ENCODE peak calls at places on chromosomes 1 and 21, in six cellular contexts. V is endodermal cell, J is GM13976, T is lung, N is activated B cell treated with CpG ODN at 0.5 μM for 24 hours, U is GM20000. B is an unnamed sample.
A peak's percentile ranks its signal among the peaks of the same experiment; 100 is the strongest.

GRCh38 chr21:45981641-45982255 is at the start of gene COL6A1:
- DNase-seq in J (peak; percentile 81), U (peak; percentile 80), N (peak; percentile 19), V (peak; percentile 67), T (no peak), B (no peak)

GRCh38 chr1:26291433-26291832 is 11.5 kb downstream of the SH3BGRL3 start:
- DNase-seq in N (no peak), T (no peak), V (no peak), U (no peak), J (peak; percentile 12), B (no peak)

GRCh38 chr1:230808268-230808872 is 60.0 kb downstream of the C1orf198 start:
- DNase-seq in N (no peak), T (peak; percentile 13), U (no peak), J (no peak), V (peak; percentile 11), B (no peak)

GRCh38 chr1:165949335-165950130 is 122.1 kb downstream of the UCK2 start:
- DNase-seq in U (no peak), T (no peak), V (peak; percentile 89), N (no peak), J (no peak), B (no peak)

GRCh38 chr21:30638686-30639085 is 3.7 kb downstream of the KRTAP20-2 start:
- DNase-seq in J (no peak), T (no peak), U (no peak), V (no peak), N (no peak), B (no peak)

GRCh38 chr1:155934097-155934932 is at the start of gene KHDC4:
- DNase-seq in J (peak; percentile 95), U (peak; percentile 91), V (peak; percentile 98), N (peak; percentile 85), T (peak; percentile 96), B (peak; percentile 73)

GRCh38 chr1:241990040-241990439 is 8.9 kb downstream of the MAP1LC3C start:
- DNase-seq in J (no peak), V (peak; percentile 80), T (peak; percentile 71), N (no peak), U (no peak), B (peak; percentile 27)

GRCh38 chr21:45282283-45283018 is 5.2 kb downstream of the POFUT2 start:
- DNase-seq in J (no peak), V (no peak), U (no peak), N (no peak), T (no peak), B (no peak)

GRCh38 chr1:185483647-185484450 is 166.8 kb upstream of the IVNS1ABP start:
- DNase-seq in N (no peak), T (no peak), J (no peak), U (no peak), V (no peak), B (no peak)

GRCh38 chr1:85289207-85289847 is 12.9 kb upstream of the BCL10 start:
- DNase-seq in T (no peak), U (no peak), V (no peak), J (no peak), N (no peak), B (no peak)

GRCh38 chr1:59178339-59178744 is 118.6 kb upstream of the FGGY start:
- DNase-seq in V (no peak), T (no peak), N (no peak), J (no peak), U (no peak), B (no peak)

GRCh38 chr21:39481886-39482285 is 30.1 kb downstream of the SH3BGR start:
- DNase-seq in N (no peak), V (no peak), J (no peak), U (no peak), T (no peak), B (no peak)

GRCh38 chr1:149936992-149937705 is 470 bp upstream of the MTMR11 start:
- DNase-seq in V (peak; percentile 69), U (no peak), T (peak; percentile 40), N (no peak), J (no peak), B (no peak)
- TF ChIP-seq CTCF in V (no peak), U (no peak), T (no peak), N (no peak), J (no peak), B (no peak)

DNA sequence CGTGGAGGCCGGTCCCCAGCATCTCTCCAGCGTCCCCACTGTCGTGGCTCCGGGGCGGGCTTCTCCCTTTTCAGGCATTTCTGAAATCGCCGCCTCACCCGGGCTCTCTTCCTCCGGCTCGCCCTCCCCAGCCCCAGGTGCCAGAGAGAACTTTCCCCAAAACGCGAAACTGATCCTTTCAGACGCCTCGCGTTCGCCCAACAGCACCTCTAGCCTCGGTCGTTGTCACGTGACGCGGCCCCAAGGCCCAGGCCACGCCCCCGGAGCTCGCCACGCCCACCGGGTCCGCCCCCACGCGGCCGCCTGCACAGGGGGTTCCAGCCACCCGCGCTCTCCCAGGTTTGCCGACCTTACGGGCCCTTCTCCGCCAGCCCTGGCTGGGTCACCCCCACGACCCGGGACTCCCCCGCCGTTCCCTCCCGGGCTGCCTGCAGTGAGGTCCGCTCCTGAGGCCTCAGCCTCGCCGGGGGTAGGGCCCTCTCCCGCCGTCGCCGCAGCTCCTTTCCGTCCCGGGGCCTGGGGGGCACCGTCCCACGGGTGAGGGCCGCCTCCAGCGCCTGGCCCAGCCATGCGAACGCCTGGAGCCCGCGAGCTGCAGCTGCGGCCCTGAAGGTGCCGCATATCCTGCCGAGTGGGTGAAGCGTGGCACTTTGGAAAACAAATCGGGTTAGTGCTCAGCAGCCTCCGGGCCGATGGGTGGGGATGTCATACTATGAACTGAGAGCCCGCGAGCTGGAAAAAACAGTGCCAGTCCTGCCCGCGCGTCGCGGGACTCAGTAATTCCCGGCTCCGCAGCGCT is 21.0 kb downstream of the H3-3A start:
- DNase-seq in J (peak; percentile 99), V (peak; percentile 97), U (peak; percentile 96), N (peak; percentile 99), T (peak; percentile 91), B (peak; percentile 94)
- TF ChIP-seq CTCF in J (no peak), V (no peak), U (no peak), N (no peak), T (no peak), B (no peak)

DNA sequence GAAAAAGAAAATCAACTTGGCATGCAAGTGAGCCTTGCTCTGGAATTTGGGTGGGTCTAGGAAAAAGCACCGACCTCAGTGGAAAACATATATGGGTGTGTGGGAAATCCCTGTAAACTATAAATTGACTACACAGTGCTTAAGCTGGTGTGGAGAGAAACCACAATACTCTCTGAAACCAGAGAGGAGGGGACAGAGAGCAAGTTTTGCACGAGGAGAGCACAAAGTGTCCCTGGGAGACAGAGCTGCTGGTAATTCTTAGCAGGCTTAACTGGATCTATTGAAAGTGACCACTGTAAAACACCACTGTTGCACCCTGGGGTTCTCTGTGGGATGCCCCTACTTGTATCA is 12.8 kb downstream of the KCNJ15 start:
- DNase-seq in N (no peak), T (no peak), U (peak; percentile 59), J (peak; percentile 45), V (no peak), B (no peak)
- TF ChIP-seq CTCF in N (no peak), T (no peak), U (no peak), J (no peak), V (no peak), B (no peak)

GRCh38 chr1:76035053-76035452 is 39.5 kb upstream of the ST6GALNAC3 start:
- DNase-seq in T (no peak), V (no peak), N (no peak), J (no peak), U (no peak), B (no peak)
- TF ChIP-seq CTCF in T (no peak), V (peak; percentile 26), N (no peak), J (no peak), U (no peak), B (no peak)

GRCh38 chr1:16082283-16083038 is 9.0 kb upstream of the FAM131C start:
- DNase-seq in U (peak; percentile 84), J (peak; percentile 86), V (peak; percentile 96), T (peak; percentile 72), N (peak; percentile 41), B (peak; percentile 69)
- TF ChIP-seq CTCF in U (peak; percentile 89), J (peak; percentile 74), V (peak; percentile 96), T (peak; percentile 87), N (no peak), B (no peak)

B was measured in omental fat pad.